ENCODE peak calls at places on chromosomes 7 and 10, in nine cellular contexts. V is progenitor cell of endocrine pancreas; K is globus pallidus; R is NK-92 treated with Interleukin-12 subunit alpha and Interleukin-12 subunit beta, amount 100 ng/mL, for 24 hours; O is activated CD8-positive, alpha-beta memory T cell treated with anti-CD3 and anti-CD28 coated beads for 48 hours; B is NCI-H460; Q is naive thymus-derived CD8-positive, alpha-beta T cell; L is HS-27A; X is prostate gland. P is an unnamed sample.
A peak's percentile ranks its signal among the peaks of the same experiment; 100 is the strongest.

GRCh38 chr10:80909254-80909653 is 371.6 kb downstream of the SH2D4B start:
- DNase-seq in O (no peak), V (no peak), B (no peak), K (no peak), L (no peak), X (no peak), Q (no peak), R (no peak), P (no peak)

GRCh38 chr7:97307521-97308108 is 190.1 kb downstream of the SDHAF3 start:
- DNase-seq in V (no peak), K (no peak), X (no peak), R (no peak), O (no peak), B (peak; percentile 14), Q (no peak), L (no peak), P (no peak)

GRCh38 chr10:72250666-72251065 is 23.1 kb upstream of the DDIT4 start:
- DNase-seq in B (no peak), Q (no peak), L (no peak), R (no peak), V (no peak), K (no peak), O (no peak), X (peak; percentile 25), P (no peak)

GRCh38 chr10:96683065-96683464 is 37.2 kb downstream of the PIK3AP1 start:
- DNase-seq in K (no peak), X (no peak), V (no peak), Q (no peak), O (no peak), R (no peak), L (peak; percentile 47), B (no peak), P (no peak)

GRCh38 chr10:30631188-30631587 is 1.6 kb upstream of the LYZL2 start:
- DNase-seq in V (no peak), B (no peak), O (no peak), Q (no peak), R (no peak), K (no peak), X (no peak), L (no peak), P (no peak)

GRCh38 chr10:70274643-70275042 is 9.2 kb downstream of the NPFFR1 start:
- DNase-seq in O (no peak), K (peak; percentile 73), B (no peak), L (no peak), Q (no peak), R (no peak), X (no peak), V (no peak), P (no peak)

GRCh38 chr7:87564290-87564963 is 36.3 kb downstream of the ABCB1 start:
- DNase-seq in V (no peak), K (no peak), X (no peak), Q (peak; percentile 13), L (no peak), R (no peak), B (peak; percentile 29), O (no peak), P (peak; percentile 76)

GRCh38 chr10:132508497-132509443 is 28.8 kb upstream of the INPP5A start:
- DNase-seq in K (no peak), R (no peak), O (no peak), L (no peak), Q (no peak), V (no peak), B (no peak), X (no peak), P (peak; percentile 60)

GRCh38 chr7:158124671-158125079 is 462.9 kb downstream of the PTPRN2 start:
- DNase-seq in L (no peak), Q (no peak), X (no peak), K (no peak), R (no peak), O (no peak), V (no peak), B (no peak), P (no peak)

GRCh38 chr10:102480396-102480795 is 22.1 kb downstream of the ACTR1A start:
- DNase-seq in K (no peak), B (no peak), V (no peak), R (no peak), X (no peak), Q (no peak), O (no peak), L (no peak), P (no peak)

GRCh38 chr10:116287906-116288501 is 15.0 kb upstream of the GFRA1 start:
- DNase-seq in L (no peak), B (peak; percentile 34), R (no peak), Q (no peak), X (no peak), O (no peak), V (no peak), K (peak; percentile 61), P (peak; percentile 60)

GRCh38 chr7:12066004-12066403 is 145.1 kb upstream of the TMEM106B start:
- DNase-seq in K (no peak), X (no peak), V (no peak), R (no peak), L (no peak), O (no peak), Q (no peak), B (no peak), P (no peak)

GRCh38 chr10:20446794-20447193 is 450.3 kb downstream of the NEBL start:
- DNase-seq in X (no peak), B (no peak), R (no peak), L (no peak), V (no peak), K (no peak), Q (no peak), O (no peak), P (no peak)

GRCh38 chr10:72334832-72335393 is 19.8 kb downstream of the DNAJB12 start:
- DNase-seq in B (peak; percentile 52), O (no peak), Q (peak; percentile 95), L (no peak), K (peak; percentile 72), V (no peak), X (peak; percentile 68), R (peak; percentile 93), P (peak; percentile 83)

GRCh38 chr7:64463636-64464375 is 99.1 kb downstream of the ZNF680 start:
- DNase-seq in Q (no peak), B (no peak), R (no peak), V (no peak), X (peak; percentile 37), K (peak; percentile 80), O (no peak), L (no peak), P (peak; percentile 96)

GRCh38 chr7:73308074-73308664 is 457 bp downstream of the NSUN5 start:
- DNase-seq in R (no peak), X (no peak), L (no peak), O (no peak), V (no peak), B (no peak), Q (no peak), K (no peak), P (peak; percentile 34)

GRCh38 chr10:48466611-48467240 is 138.1 kb downstream of the ARHGAP22 start:
- DNase-seq in Q (no peak), V (no peak), O (no peak), X (no peak), R (no peak), K (no peak), B (no peak), L (no peak), P (no peak)

GRCh38 chr10:126663880-126664279 is 6.6 kb downstream of the C10orf90 start:
- DNase-seq in Q (no peak), X (no peak), B (no peak), R (no peak), O (no peak), K (peak; percentile 63), V (no peak), L (no peak), P (no peak)

GRCh38 chr10:132925071-132925561 is 17.3 kb downstream of the CFAP46 start:
- DNase-seq in V (no peak), B (no peak), X (no peak), L (no peak), K (no peak), R (no peak), O (no peak), Q (no peak), P (no peak)

GRCh38 chr10:79472951-79473350 is 27.5 kb upstream of the ZCCHC24 start:
- DNase-seq in K (no peak), L (no peak), V (no peak), X (no peak), R (no peak), O (no peak), B (no peak), Q (no peak), P (no peak)

GRCh38 chr7:43108255-43109011 is 4.0 kb upstream of the HECW1 start:
- DNase-seq in O (peak; percentile 28), Q (peak; percentile 3), B (peak; percentile 62), X (peak; percentile 46), K (peak; percentile 41), L (no peak), R (peak; percentile 16), V (peak; percentile 72), P (peak; percentile 78)

GRCh38 chr10:98323221-98324164 is 55.5 kb upstream of the LOXL4 start:
- DNase-seq in B (no peak), L (peak; percentile 71), V (no peak), R (peak; percentile 45), X (no peak), O (no peak), K (no peak), Q (no peak), P (no peak)

GRCh38 chr10:61139230-61139928 is 195.4 kb upstream of the RHOBTB1 start:
- DNase-seq in O (no peak), Q (no peak), X (no peak), V (no peak), R (no peak), B (no peak), K (peak; percentile 40), L (no peak), P (no peak)

P was measured in T47D.